ENCODE peak calls at places on chromosome 1, in five cellular contexts. One of them, this sample, is unnamed.

GRCh38 chr1:94095744-94096469 is 25.0 kb downstream of the ABCA4 start:
- DNase-seq in GM23248: peak
- DNase-seq in MM.1S: no peak
- DNase-seq in HCT116: no peak
- DNase-seq in neural progenitor cell: no peak
- DNase-seq in this sample: no peak

GRCh38 chr1:5740865-5741860 is 251.1 kb downstream of the NPHP4 start:
- DNase-seq in GM23248: no peak
- DNase-seq in MM.1S: no peak
- DNase-seq in HCT116: no peak
- DNase-seq in neural progenitor cell: no peak
- DNase-seq in this sample: no peak

GRCh38 chr1:167722870-167723251 is 1.1 kb downstream of the MPZL1 start:
- DNase-seq in GM23248: peak
- DNase-seq in MM.1S: no peak
- DNase-seq in HCT116: no peak
- DNase-seq in neural progenitor cell: no peak
- DNase-seq in this sample: peak

GRCh38 chr1:74422379-74423155 is 89.8 kb downstream of the LRRC53 start:
- DNase-seq in GM23248: no peak
- DNase-seq in MM.1S: no peak
- DNase-seq in HCT116: no peak
- DNase-seq in neural progenitor cell: no peak
- DNase-seq in this sample: peak

GRCh38 chr1:43171312-43171875 is 696 bp downstream of the EBNA1BP2 start:
- DNase-seq in GM23248: peak
- DNase-seq in MM.1S: no peak
- DNase-seq in HCT116: no peak
- DNase-seq in neural progenitor cell: peak
- DNase-seq in this sample: no peak

GRCh38 chr1:42933060-42933586 is 25.5 kb downstream of the SLC2A1 start:
- DNase-seq in GM23248: no peak
- DNase-seq in MM.1S: no peak
- DNase-seq in HCT116: no peak
- DNase-seq in neural progenitor cell: no peak
- DNase-seq in this sample: no peak

GRCh38 chr1:29473167-29473855 is 237.0 kb downstream of the PTPRU start:
- DNase-seq in GM23248: no peak
- DNase-seq in MM.1S: no peak
- DNase-seq in HCT116: no peak
- DNase-seq in neural progenitor cell: no peak
- DNase-seq in this sample: no peak

GRCh38 chr1:209628618-209629299 is 23.5 kb downstream of the LAMB3 start:
- DNase-seq in GM23248: no peak
- DNase-seq in MM.1S: no peak
- DNase-seq in HCT116: no peak
- DNase-seq in neural progenitor cell: no peak
- DNase-seq in this sample: no peak

GRCh38 chr1:2215909-2216766 is 12.0 kb upstream of the SKI start:
- DNase-seq in GM23248: no peak
- DNase-seq in MM.1S: no peak
- DNase-seq in HCT116: no peak
- DNase-seq in neural progenitor cell: no peak
- DNase-seq in this sample: no peak

GRCh38 chr1:228736844-228737415 is 1.7 kb downstream of the RHOU start:
- DNase-seq in GM23248: no peak
- DNase-seq in MM.1S: no peak
- DNase-seq in HCT116: no peak
- DNase-seq in neural progenitor cell: peak
- DNase-seq in this sample: no peak

GRCh38 chr1:228733576-228733975 is 1.7 kb upstream of the RHOU start:
- DNase-seq in GM23248: no peak
- DNase-seq in MM.1S: no peak
- DNase-seq in HCT116: no peak
- DNase-seq in neural progenitor cell: no peak
- DNase-seq in this sample: no peak

GRCh38 chr1:228734881-228735801 is at the start of gene RHOU:
- DNase-seq in GM23248: peak
- DNase-seq in MM.1S: peak
- DNase-seq in HCT116: peak
- DNase-seq in neural progenitor cell: peak
- DNase-seq in this sample: peak

GRCh38 chr1:228737613-228738012 is 2.3 kb downstream of the RHOU start:
- DNase-seq in GM23248: no peak
- DNase-seq in MM.1S: no peak
- DNase-seq in HCT116: no peak
- DNase-seq in neural progenitor cell: no peak
- DNase-seq in this sample: no peak

DNA sequence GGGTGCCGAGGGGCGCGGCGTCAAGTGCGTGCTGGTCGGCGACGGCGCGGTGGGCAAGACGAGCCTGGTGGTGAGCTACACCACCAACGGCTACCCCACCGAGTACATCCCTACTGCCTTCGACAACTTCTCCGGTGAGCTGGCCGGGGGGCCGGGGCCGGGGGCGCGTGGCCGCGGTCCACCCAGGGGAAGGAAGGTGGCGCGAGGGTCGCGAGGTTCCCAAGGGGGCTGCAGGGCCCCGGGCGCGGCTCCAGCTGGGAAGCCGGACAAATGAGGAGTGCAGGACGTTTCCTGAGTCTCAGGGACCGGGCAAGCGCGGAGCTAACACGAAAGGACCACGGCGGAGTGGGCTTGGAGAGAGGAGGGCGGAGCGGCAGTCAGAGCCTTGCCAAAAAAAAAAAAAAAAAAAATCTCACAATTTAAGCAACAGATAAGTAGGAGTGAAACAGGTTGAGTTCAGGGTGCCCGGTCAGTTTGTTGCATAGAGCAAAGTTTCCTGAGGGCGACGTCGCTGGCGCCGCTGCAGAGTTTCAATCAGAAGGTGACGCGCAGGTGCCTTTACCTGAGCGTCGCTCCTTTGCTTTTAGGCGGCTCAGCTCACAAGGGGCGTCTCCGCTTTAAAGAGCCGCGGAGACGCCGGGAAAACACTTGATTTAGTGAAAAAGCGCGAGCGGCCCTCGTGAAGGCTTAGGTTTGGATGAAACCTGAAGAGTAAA is 750 bp downstream of the RHOU start:
- DNase-seq in GM23248: peak
- DNase-seq in MM.1S: peak
- DNase-seq in HCT116: peak
- DNase-seq in neural progenitor cell: peak
- DNase-seq in this sample: peak
- H3K9ac ChIP-seq in GM23248: no peak
- H3K9ac ChIP-seq in MM.1S: no peak
- H3K9ac ChIP-seq in HCT116: no peak
- H3K9ac ChIP-seq in neural progenitor cell: peak
- H3K9ac ChIP-seq in this sample: no peak

DNA sequence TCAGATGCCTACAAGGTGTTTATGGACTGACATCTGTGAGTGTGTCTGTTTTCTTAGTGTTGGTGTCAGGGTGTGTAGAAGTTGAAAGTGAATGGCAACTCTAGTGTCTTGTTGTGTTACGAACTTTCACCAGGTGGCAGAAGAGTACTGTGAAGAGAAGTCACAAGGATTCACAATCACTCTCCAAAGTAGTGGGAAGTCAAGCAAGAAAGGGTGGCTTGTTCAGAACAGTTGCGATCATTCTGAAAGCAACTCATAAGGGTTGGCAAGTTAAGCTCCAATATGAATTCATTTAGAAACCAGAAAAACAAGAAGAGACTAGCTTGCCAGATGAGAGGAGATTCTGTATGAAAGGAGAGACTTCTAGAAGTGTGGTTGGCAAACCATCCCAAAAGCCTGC is 86.1 kb downstream of the FASLG start:
- DNase-seq in GM23248: peak
- DNase-seq in MM.1S: peak
- DNase-seq in HCT116: peak
- DNase-seq in neural progenitor cell: peak
- DNase-seq in this sample: peak
- TF ChIP-seq EZH2phosphoT487 in GM23248: no peak
- TF ChIP-seq EZH2phosphoT487 in MM.1S: no peak
- TF ChIP-seq EZH2phosphoT487 in HCT116: no peak
- TF ChIP-seq EZH2phosphoT487 in neural progenitor cell: no peak
- TF ChIP-seq EZH2phosphoT487 in this sample: no peak

DNA sequence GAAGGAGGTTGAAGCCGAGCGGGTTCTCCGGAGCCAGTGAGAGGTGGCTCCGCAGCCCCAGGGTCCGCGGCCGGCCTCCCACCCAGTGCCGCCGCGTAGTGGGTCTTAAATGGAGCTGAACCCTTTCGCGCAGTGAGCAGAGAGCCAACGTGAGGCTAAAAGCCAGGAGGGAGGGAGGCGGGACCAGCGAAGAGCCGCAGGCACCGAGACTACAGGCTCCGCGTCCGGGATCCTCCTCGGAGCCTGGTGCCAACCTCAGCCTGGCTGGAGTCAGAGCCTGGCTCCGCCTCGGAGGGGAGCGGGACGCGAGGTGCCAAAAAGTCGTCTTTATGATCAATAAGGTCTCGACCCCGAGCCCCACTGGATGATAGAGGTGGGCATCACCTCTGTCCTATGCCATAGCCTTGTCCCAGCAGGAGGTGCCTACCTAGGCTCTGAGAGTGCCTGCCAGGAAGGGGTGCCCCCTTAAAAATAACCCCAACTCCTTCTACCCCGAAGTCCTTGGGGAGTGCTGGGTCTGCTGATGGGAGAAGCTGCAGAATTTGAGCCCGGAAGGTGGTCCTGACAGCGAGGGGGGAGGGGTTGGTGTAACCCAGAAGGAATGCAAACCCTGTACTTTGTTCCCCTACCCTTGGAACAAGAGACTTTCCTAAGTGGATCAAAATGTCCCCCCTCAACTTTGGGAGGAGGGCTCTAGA is 1.6 kb downstream of the IGSF21 start:
- DNase-seq in GM23248: peak
- DNase-seq in MM.1S: no peak
- DNase-seq in HCT116: no peak
- DNase-seq in neural progenitor cell: peak
- DNase-seq in this sample: no peak
- TF ChIP-seq EZH2 in GM23248: no peak
- TF ChIP-seq EZH2 in MM.1S: no peak
- TF ChIP-seq EZH2 in HCT116: no peak
- TF ChIP-seq EZH2 in neural progenitor cell: peak
- TF ChIP-seq EZH2 in this sample: no peak

GRCh38 chr1:153798468-153798780 is 23.2 kb downstream of the SLC27A3 start:
- DNase-seq in GM23248: no peak
- DNase-seq in MM.1S: no peak
- DNase-seq in HCT116: no peak
- DNase-seq in neural progenitor cell: no peak
- DNase-seq in this sample: no peak
- H3K9ac ChIP-seq in GM23248: no peak
- H3K9ac ChIP-seq in MM.1S: no peak
- H3K9ac ChIP-seq in HCT116: no peak
- H3K9ac ChIP-seq in neural progenitor cell: no peak
- H3K9ac ChIP-seq in this sample: no peak

GRCh38 chr1:162823231-162823630 is 32.7 kb downstream of the HSD17B7 start:
- DNase-seq in GM23248: no peak
- DNase-seq in MM.1S: no peak
- DNase-seq in HCT116: no peak
- DNase-seq in neural progenitor cell: no peak
- DNase-seq in this sample: peak
- TF ChIP-seq EZH2phosphoT487 in GM23248: no peak
- TF ChIP-seq EZH2phosphoT487 in MM.1S: no peak
- TF ChIP-seq EZH2phosphoT487 in HCT116: no peak
- TF ChIP-seq EZH2phosphoT487 in neural progenitor cell: no peak
- TF ChIP-seq EZH2phosphoT487 in this sample: no peak

This sample was measured in PC-3.